ENCODE peak calls at places on chromosomes 2 and 18, in four cellular contexts. Q, X, O and W are unnamed samples.

GRCh38 chr2:2048461-2048860 is 282.6 kb downstream of the MYT1L start:
- DNase-seq in X (peak), Q (no peak), O (no peak), W (no peak)

GRCh38 chr18:76169733-76170132 is 325.3 kb downstream of the ZNF516 start:
- DNase-seq in X (no peak), Q (no peak), O (no peak), W (no peak)

GRCh38 chr2:203338322-203338721 is 10.1 kb downstream of the ABI2 start:
- DNase-seq in X (no peak), O (no peak), Q (no peak), W (no peak)

GRCh38 chr2:7627587-7627986 is 710.4 kb downstream of the RNF144A start:
- DNase-seq in Q (no peak), X (peak), O (no peak), W (no peak)

GRCh38 chr2:118003396-118003824 is 10.5 kb downstream of the CCDC93 start:
- DNase-seq in X (no peak), O (peak), Q (peak), W (peak)

GRCh38 chr2:219429958-219430586 is 4.6 kb upstream of the SPEG start:
- DNase-seq in X (no peak), O (no peak), Q (no peak), W (no peak)

GRCh38 chr2:64359892-64360657 is 93.9 kb upstream of the LGALSL start:
- DNase-seq in X (peak), Q (peak), O (no peak), W (peak)

GRCh38 chr2:133780099-133780996 is 212.1 kb upstream of the NCKAP5 start:
- DNase-seq in X (no peak), Q (peak), O (peak), W (no peak)

GRCh38 chr2:88067189-88067588 is 436 bp upstream of the SMYD1 start:
- DNase-seq in Q (no peak), O (no peak), X (peak), W (no peak)

GRCh38 chr2:150482111-150482510 is 5.4 kb downstream of the RND3 start:
- DNase-seq in X (no peak), Q (no peak), O (no peak), W (no peak)

GRCh38 chr2:26230806-26231205 is 13.6 kb downstream of the HADHA start:
- DNase-seq in Q (no peak), X (no peak), O (no peak), W (no peak)

GRCh38 chr2:102335871-102336366 is 19.7 kb upstream of the IL18R1 start:
- DNase-seq in O (no peak), X (no peak), Q (no peak), W (no peak)
- TF ChIP-seq POLR2A in O (no peak), X (no peak), Q (no peak), W (no peak)

GRCh38 chr2:152861349-152861942 is 143.0 kb downstream of the ARL6IP6 start:
- DNase-seq in Q (peak), X (no peak), O (no peak), W (no peak)
- TF ChIP-seq POLR2AphosphoS5 in Q (no peak), X (no peak), O (no peak), W (no peak)

GRCh38 chr2:175176624-175177023 is 4.9 kb downstream of the ATP5MC3 start:
- DNase-seq in O (no peak), Q (no peak), X (no peak), W (no peak)

GRCh38 chr2:175181877-175182308 is 383 bp upstream of the ATP5MC3 start:
- DNase-seq in Q (no peak), X (no peak), O (no peak), W (no peak)

GRCh38 chr2:175181104-175181876 is at the start of gene ATP5MC3:
- DNase-seq in Q (peak), X (peak), O (peak), W (peak)

GRCh38 chr2:175183674-175184073 is 2.2 kb upstream of the ATP5MC3 start:
- DNase-seq in X (no peak), Q (no peak), O (no peak), W (no peak)

DNA sequence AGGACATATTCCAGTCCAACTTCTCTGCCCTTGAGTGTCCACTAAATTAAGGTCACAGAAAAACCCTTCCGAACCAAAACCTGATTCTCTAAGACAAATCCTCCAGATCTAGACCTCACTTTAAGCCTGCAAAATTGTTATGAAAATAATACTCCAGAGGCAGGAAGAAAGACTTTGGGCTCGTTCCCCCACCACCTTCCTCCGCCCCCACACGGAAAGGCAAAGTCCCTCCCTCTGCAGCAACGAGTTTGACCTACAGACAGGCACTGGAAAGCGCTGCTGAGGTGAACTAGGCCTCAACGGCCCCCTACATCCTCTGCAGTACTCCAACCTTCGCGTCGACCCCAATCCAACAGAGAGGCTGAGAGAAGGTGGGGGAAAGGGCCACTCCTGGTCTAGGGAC is 808 bp downstream of the ATP5MC3 start:
- DNase-seq in O (no peak), X (no peak), Q (peak), W (peak)
- TF ChIP-seq POLR2A in O (peak), X (no peak), Q (no peak), W (peak)

GRCh38 chr2:3470166-3470651 is 49.1 kb downstream of the ADI1 start:
- DNase-seq in X (peak), O (no peak), Q (peak), W (no peak)
- TF ChIP-seq POLR2AphosphoS5 in X (peak), O (no peak), Q (peak), W (no peak)

DNA sequence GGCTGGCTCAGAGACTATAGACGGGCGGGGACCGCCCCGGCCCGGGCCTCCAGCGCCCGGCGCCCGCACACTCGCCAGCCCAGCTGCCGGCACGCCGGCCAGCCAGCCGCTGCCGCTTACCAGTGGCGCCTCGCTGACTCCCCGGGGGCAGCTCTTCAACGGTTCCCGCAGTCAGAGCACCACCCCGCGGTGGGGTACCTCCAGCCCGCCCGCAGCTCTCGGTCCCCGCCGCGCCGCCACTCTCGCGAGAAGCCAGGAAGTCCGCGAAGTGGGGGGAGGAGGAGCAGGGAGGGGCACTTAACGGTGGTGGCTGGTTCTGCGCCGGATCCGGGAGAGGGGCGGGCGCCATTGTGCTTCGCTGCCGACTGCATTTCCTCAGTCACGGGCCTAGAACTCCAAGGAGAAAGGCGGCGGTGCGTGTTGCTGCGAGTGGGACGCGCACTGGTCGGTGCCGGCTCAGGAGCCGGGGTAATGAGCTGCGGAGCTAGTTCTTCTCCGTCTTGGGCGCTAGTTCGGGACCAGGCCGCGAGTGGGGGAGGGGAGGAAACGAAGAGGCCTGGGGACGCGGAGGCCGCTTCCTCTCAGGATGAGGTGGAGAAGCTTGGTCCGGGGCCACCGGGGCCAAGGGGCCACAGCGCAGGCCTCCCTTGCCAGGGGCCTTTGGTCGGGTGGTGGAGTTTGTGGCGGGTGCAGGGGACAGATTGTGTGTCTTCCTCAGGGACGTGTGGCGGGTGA is at the start of gene MARCHF7:
- DNase-seq in Q (peak), O (peak), X (peak), W (peak)
- TF ChIP-seq POLR2A in Q (peak), O (peak), X (peak), W (peak)